ENCODE peak calls at places on chromosomes 12 and 14, in ten cellular contexts. One of them, this sample, is unnamed.

GRCh38 chr12:101759396-101760047 is 20.3 kb upstream of the SYCP3 start:
- DNase-seq in stimulated activated naive CD4-positive, alpha-beta T cell: no peak
- DNase-seq in NCI-H774: no peak
- DNase-seq in fibroblast of lung: peak
- DNase-seq in memory B cell: no peak
- DNase-seq in sciatic nerve: no peak
- DNase-seq in EL: peak
- DNase-seq in endodermal cell: no peak
- DNase-seq in AG08396: peak
- DNase-seq in hepatocyte: peak
- DNase-seq in this sample: no peak

GRCh38 chr12:77384941-77385340 is 319.6 kb upstream of the E2F7 start:
- DNase-seq in stimulated activated naive CD4-positive, alpha-beta T cell: no peak
- DNase-seq in NCI-H774: no peak
- DNase-seq in fibroblast of lung: peak
- DNase-seq in memory B cell: no peak
- DNase-seq in sciatic nerve: no peak
- DNase-seq in EL: no peak
- DNase-seq in endodermal cell: no peak
- DNase-seq in AG08396: no peak
- DNase-seq in hepatocyte: no peak
- DNase-seq in this sample: no peak

GRCh38 chr12:7711133-7711532 is at the start of gene DPPA3:
- DNase-seq in stimulated activated naive CD4-positive, alpha-beta T cell: no peak
- DNase-seq in NCI-H774: no peak
- DNase-seq in fibroblast of lung: no peak
- DNase-seq in memory B cell: no peak
- DNase-seq in sciatic nerve: no peak
- DNase-seq in EL: no peak
- DNase-seq in endodermal cell: no peak
- DNase-seq in AG08396: no peak
- DNase-seq in hepatocyte: no peak
- DNase-seq in this sample: no peak

GRCh38 chr12:52441320-52441911 is 7.2 kb upstream of the KRT75 start:
- DNase-seq in stimulated activated naive CD4-positive, alpha-beta T cell: no peak
- DNase-seq in NCI-H774: no peak
- DNase-seq in fibroblast of lung: peak
- DNase-seq in memory B cell: no peak
- DNase-seq in sciatic nerve: no peak
- DNase-seq in EL: peak
- DNase-seq in endodermal cell: peak
- DNase-seq in AG08396: no peak
- DNase-seq in hepatocyte: peak
- DNase-seq in this sample: no peak

GRCh38 chr14:46988312-46988711 is 336.7 kb upstream of the RPL10L start:
- DNase-seq in stimulated activated naive CD4-positive, alpha-beta T cell: no peak
- DNase-seq in NCI-H774: no peak
- DNase-seq in fibroblast of lung: no peak
- DNase-seq in memory B cell: no peak
- DNase-seq in sciatic nerve: no peak
- DNase-seq in EL: no peak
- DNase-seq in endodermal cell: no peak
- DNase-seq in AG08396: no peak
- DNase-seq in hepatocyte: no peak
- DNase-seq in this sample: peak

GRCh38 chr12:106919910-106920544 is 35.7 kb upstream of the TMEM263 start:
- DNase-seq in stimulated activated naive CD4-positive, alpha-beta T cell: no peak
- DNase-seq in NCI-H774: peak
- DNase-seq in fibroblast of lung: peak
- DNase-seq in memory B cell: no peak
- DNase-seq in sciatic nerve: no peak
- DNase-seq in EL: peak
- DNase-seq in endodermal cell: no peak
- DNase-seq in AG08396: peak
- DNase-seq in hepatocyte: peak
- DNase-seq in this sample: no peak

GRCh38 chr12:53182836-53183235 is 2.1 kb upstream of the CSAD start:
- DNase-seq in stimulated activated naive CD4-positive, alpha-beta T cell: no peak
- DNase-seq in NCI-H774: no peak
- DNase-seq in fibroblast of lung: no peak
- DNase-seq in memory B cell: no peak
- DNase-seq in sciatic nerve: no peak
- DNase-seq in EL: no peak
- DNase-seq in endodermal cell: no peak
- DNase-seq in AG08396: peak
- DNase-seq in hepatocyte: no peak
- DNase-seq in this sample: no peak

GRCh38 chr14:61559641-61560201 is 135.6 kb upstream of the HIF1A start:
- DNase-seq in stimulated activated naive CD4-positive, alpha-beta T cell: no peak
- DNase-seq in NCI-H774: no peak
- DNase-seq in fibroblast of lung: no peak
- DNase-seq in memory B cell: no peak
- DNase-seq in sciatic nerve: no peak
- DNase-seq in EL: no peak
- DNase-seq in endodermal cell: no peak
- DNase-seq in AG08396: no peak
- DNase-seq in hepatocyte: peak
- DNase-seq in this sample: no peak

GRCh38 chr14:75079521-75079920 is 10.1 kb downstream of the ZC2HC1C start:
- DNase-seq in stimulated activated naive CD4-positive, alpha-beta T cell: no peak
- DNase-seq in NCI-H774: no peak
- DNase-seq in fibroblast of lung: no peak
- DNase-seq in memory B cell: no peak
- DNase-seq in sciatic nerve: no peak
- DNase-seq in EL: no peak
- DNase-seq in endodermal cell: no peak
- DNase-seq in AG08396: no peak
- DNase-seq in hepatocyte: no peak
- DNase-seq in this sample: no peak

GRCh38 chr12:117671734-117672133 is 297.1 kb downstream of the KSR2 start:
- DNase-seq in stimulated activated naive CD4-positive, alpha-beta T cell: no peak
- DNase-seq in NCI-H774: no peak
- DNase-seq in fibroblast of lung: peak
- DNase-seq in memory B cell: no peak
- DNase-seq in sciatic nerve: no peak
- DNase-seq in EL: peak
- DNase-seq in endodermal cell: peak
- DNase-seq in AG08396: peak
- DNase-seq in hepatocyte: peak
- DNase-seq in this sample: no peak

GRCh38 chr14:32319368-32320049 is 9.6 kb upstream of the AKAP6 start:
- DNase-seq in stimulated activated naive CD4-positive, alpha-beta T cell: no peak
- DNase-seq in NCI-H774: no peak
- DNase-seq in fibroblast of lung: peak
- DNase-seq in memory B cell: no peak
- DNase-seq in sciatic nerve: no peak
- DNase-seq in EL: no peak
- DNase-seq in endodermal cell: no peak
- DNase-seq in AG08396: no peak
- DNase-seq in hepatocyte: no peak
- DNase-seq in this sample: no peak

GRCh38 chr12:42446761-42447160 is 120.8 kb downstream of the PPHLN1 start:
- DNase-seq in stimulated activated naive CD4-positive, alpha-beta T cell: no peak
- DNase-seq in NCI-H774: no peak
- DNase-seq in fibroblast of lung: peak
- DNase-seq in memory B cell: no peak
- DNase-seq in sciatic nerve: no peak
- DNase-seq in EL: no peak
- DNase-seq in endodermal cell: no peak
- DNase-seq in AG08396: no peak
- DNase-seq in hepatocyte: no peak
- DNase-seq in this sample: no peak

GRCh38 chr12:82793882-82794281 is 107.2 kb downstream of the TMTC2 start:
- DNase-seq in stimulated activated naive CD4-positive, alpha-beta T cell: no peak
- DNase-seq in NCI-H774: no peak
- DNase-seq in fibroblast of lung: no peak
- DNase-seq in memory B cell: no peak
- DNase-seq in sciatic nerve: no peak
- DNase-seq in EL: no peak
- DNase-seq in endodermal cell: peak
- DNase-seq in AG08396: no peak
- DNase-seq in hepatocyte: no peak
- DNase-seq in this sample: no peak

GRCh38 chr12:44874981-44875416 is 1.1 kb downstream of the NELL2 start:
- DNase-seq in stimulated activated naive CD4-positive, alpha-beta T cell: no peak
- DNase-seq in NCI-H774: peak
- DNase-seq in fibroblast of lung: no peak
- DNase-seq in memory B cell: no peak
- DNase-seq in sciatic nerve: no peak
- DNase-seq in EL: no peak
- DNase-seq in endodermal cell: peak
- DNase-seq in AG08396: peak
- DNase-seq in hepatocyte: no peak
- DNase-seq in this sample: peak

GRCh38 chr12:131473721-131474709 is 236.9 kb upstream of the SFSWAP start:
- DNase-seq in stimulated activated naive CD4-positive, alpha-beta T cell: no peak
- DNase-seq in NCI-H774: no peak
- DNase-seq in fibroblast of lung: no peak
- DNase-seq in memory B cell: no peak
- DNase-seq in sciatic nerve: no peak
- DNase-seq in EL: no peak
- DNase-seq in endodermal cell: peak
- DNase-seq in AG08396: no peak
- DNase-seq in hepatocyte: no peak
- DNase-seq in this sample: no peak

GRCh38 chr14:76710093-76711010 is 50.9 kb upstream of the VASH1 start:
- DNase-seq in stimulated activated naive CD4-positive, alpha-beta T cell: peak
- DNase-seq in NCI-H774: peak
- DNase-seq in fibroblast of lung: peak
- DNase-seq in memory B cell: no peak
- DNase-seq in sciatic nerve: no peak
- DNase-seq in EL: peak
- DNase-seq in endodermal cell: peak
- DNase-seq in AG08396: peak
- DNase-seq in hepatocyte: peak
- DNase-seq in this sample: peak

GRCh38 chr12:122880155-122880605 is 15.7 kb downstream of the VPS37B start:
- DNase-seq in stimulated activated naive CD4-positive, alpha-beta T cell: no peak
- DNase-seq in NCI-H774: no peak
- DNase-seq in fibroblast of lung: peak
- DNase-seq in memory B cell: no peak
- DNase-seq in sciatic nerve: no peak
- DNase-seq in EL: no peak
- DNase-seq in endodermal cell: no peak
- DNase-seq in AG08396: peak
- DNase-seq in hepatocyte: no peak
- DNase-seq in this sample: no peak

GRCh38 chr12:24615967-24616411 is 332.9 kb downstream of the BCAT1 start:
- DNase-seq in stimulated activated naive CD4-positive, alpha-beta T cell: no peak
- DNase-seq in NCI-H774: no peak
- DNase-seq in fibroblast of lung: peak
- DNase-seq in memory B cell: no peak
- DNase-seq in sciatic nerve: no peak
- DNase-seq in EL: peak
- DNase-seq in endodermal cell: peak
- DNase-seq in AG08396: no peak
- DNase-seq in hepatocyte: peak
- DNase-seq in this sample: no peak

GRCh38 chr14:103891667-103892215 is 36.5 kb upstream of the TDRD9 start:
- DNase-seq in stimulated activated naive CD4-positive, alpha-beta T cell: no peak
- DNase-seq in NCI-H774: no peak
- DNase-seq in fibroblast of lung: no peak
- DNase-seq in memory B cell: no peak
- DNase-seq in sciatic nerve: no peak
- DNase-seq in EL: no peak
- DNase-seq in endodermal cell: no peak
- DNase-seq in AG08396: peak
- DNase-seq in hepatocyte: no peak
- DNase-seq in this sample: no peak

GRCh38 chr14:104595116-104595675 is 9.4 kb downstream of the TMEM179 start:
- DNase-seq in stimulated activated naive CD4-positive, alpha-beta T cell: no peak
- DNase-seq in NCI-H774: no peak
- DNase-seq in fibroblast of lung: no peak
- DNase-seq in memory B cell: no peak
- DNase-seq in sciatic nerve: no peak
- DNase-seq in EL: no peak
- DNase-seq in endodermal cell: no peak
- DNase-seq in AG08396: no peak
- DNase-seq in hepatocyte: no peak
- DNase-seq in this sample: no peak

GRCh38 chr12:89353188-89353822 is 1.0 kb upstream of the DUSP6 start:
- DNase-seq in stimulated activated naive CD4-positive, alpha-beta T cell: no peak
- DNase-seq in NCI-H774: peak
- DNase-seq in fibroblast of lung: peak
- DNase-seq in memory B cell: peak
- DNase-seq in sciatic nerve: peak
- DNase-seq in EL: peak
- DNase-seq in endodermal cell: peak
- DNase-seq in AG08396: peak
- DNase-seq in hepatocyte: peak
- DNase-seq in this sample: no peak

GRCh38 chr14:93402951-93403350 is 27.8 kb upstream of the UNC79 start:
- DNase-seq in stimulated activated naive CD4-positive, alpha-beta T cell: no peak
- DNase-seq in NCI-H774: no peak
- DNase-seq in fibroblast of lung: no peak
- DNase-seq in memory B cell: no peak
- DNase-seq in sciatic nerve: no peak
- DNase-seq in EL: no peak
- DNase-seq in endodermal cell: no peak
- DNase-seq in AG08396: no peak
- DNase-seq in hepatocyte: no peak
- DNase-seq in this sample: no peak

GRCh38 chr12:50488801-50489200 is 16.0 kb upstream of the DIP2B start:
- DNase-seq in stimulated activated naive CD4-positive, alpha-beta T cell: no peak
- DNase-seq in NCI-H774: no peak
- DNase-seq in fibroblast of lung: no peak
- DNase-seq in memory B cell: no peak
- DNase-seq in sciatic nerve: no peak
- DNase-seq in EL: no peak
- DNase-seq in endodermal cell: no peak
- DNase-seq in AG08396: no peak
- DNase-seq in hepatocyte: no peak
- DNase-seq in this sample: no peak

GRCh38 chr14:94548999-94549985 is 11.9 kb upstream of the SERPINA4 start:
- DNase-seq in stimulated activated naive CD4-positive, alpha-beta T cell: no peak
- DNase-seq in NCI-H774: peak
- DNase-seq in fibroblast of lung: peak
- DNase-seq in memory B cell: peak
- DNase-seq in sciatic nerve: peak
- DNase-seq in EL: peak
- DNase-seq in endodermal cell: peak
- DNase-seq in AG08396: peak
- DNase-seq in hepatocyte: peak
- DNase-seq in this sample: peak

GRCh38 chr12:69583203-69583602 is 2.1 kb upstream of the CCT2 start:
- DNase-seq in stimulated activated naive CD4-positive, alpha-beta T cell: no peak
- DNase-seq in NCI-H774: no peak
- DNase-seq in fibroblast of lung: no peak
- DNase-seq in memory B cell: no peak
- DNase-seq in sciatic nerve: no peak
- DNase-seq in EL: peak
- DNase-seq in endodermal cell: peak
- DNase-seq in AG08396: no peak
- DNase-seq in hepatocyte: peak
- DNase-seq in this sample: no peak

GRCh38 chr12:57519758-57520007 is 631 bp downstream of the DDIT3 start:
- DNase-seq in stimulated activated naive CD4-positive, alpha-beta T cell: no peak
- DNase-seq in NCI-H774: no peak
- DNase-seq in fibroblast of lung: no peak
- DNase-seq in memory B cell: no peak
- DNase-seq in sciatic nerve: no peak
- DNase-seq in EL: no peak
- DNase-seq in endodermal cell: peak
- DNase-seq in AG08396: no peak
- DNase-seq in hepatocyte: no peak
- DNase-seq in this sample: no peak

GRCh38 chr12:79451988-79452387 is 238.8 kb downstream of the PAWR start:
- DNase-seq in stimulated activated naive CD4-positive, alpha-beta T cell: no peak
- DNase-seq in NCI-H774: no peak
- DNase-seq in fibroblast of lung: peak
- DNase-seq in memory B cell: no peak
- DNase-seq in sciatic nerve: peak
- DNase-seq in EL: peak
- DNase-seq in endodermal cell: no peak
- DNase-seq in AG08396: peak
- DNase-seq in hepatocyte: peak
- DNase-seq in this sample: no peak

GRCh38 chr14:79708991-79709390 is 502.3 kb downstream of the DIO2 start:
- DNase-seq in stimulated activated naive CD4-positive, alpha-beta T cell: no peak
- DNase-seq in NCI-H774: no peak
- DNase-seq in fibroblast of lung: peak
- DNase-seq in memory B cell: no peak
- DNase-seq in sciatic nerve: no peak
- DNase-seq in EL: peak
- DNase-seq in endodermal cell: no peak
- DNase-seq in AG08396: no peak
- DNase-seq in hepatocyte: peak
- DNase-seq in this sample: no peak